ENCODE peak calls at places on chromosomes 5 and 9, in ten cellular contexts. U is amniotic epithelial cell; Q is M059J; Z is T47D; X is DMS53; I is caudate nucleus; G is ascending aorta; C is GM06990; S is effector memory CD8-positive, alpha-beta T cell; O is IMR-90. W is an unnamed sample.

GRCh38 chr5:129807162-129807814 is 59.4 kb downstream of the MINAR2 start:
- DNase-seq in U (no peak), Q (no peak), Z (no peak), X (no peak), I (no peak), G (no peak), C (no peak), S (no peak), O (no peak), W (no peak)

GRCh38 chr9:127778280-127779135 is at the start of gene SH2D3C:
- DNase-seq in U (no peak), Q (no peak), Z (no peak), X (no peak), I (no peak), G (no peak), C (peak), S (no peak), O (no peak), W (no peak)

GRCh38 chr9:5582835-5583195 is 46.1 kb upstream of the RIC1 start:
- DNase-seq in U (no peak), Q (peak), Z (no peak), X (no peak), I (no peak), G (no peak), C (peak), S (no peak), O (peak), W (peak)

GRCh38 chr5:1168751-1169607 is 32.4 kb upstream of the SLC6A19 start:
- DNase-seq in U (no peak), Q (no peak), Z (no peak), X (no peak), I (no peak), G (no peak), C (no peak), S (no peak), O (no peak), W (no peak)

GRCh38 chr9:21812945-21813568 is 10.6 kb downstream of the MTAP start:
- DNase-seq in U (peak), Q (peak), Z (peak), X (peak), I (peak), G (peak), C (peak), S (peak), O (peak), W (peak)

GRCh38 chr5:177311361-177311722 is 356 bp downstream of the MXD3 start:
- DNase-seq in U (no peak), Q (peak), Z (no peak), X (peak), I (no peak), G (no peak), C (no peak), S (no peak), O (no peak), W (no peak)

GRCh38 chr5:159775890-159776289 is 140.4 kb upstream of the ADRA1B start:
- DNase-seq in U (no peak), Q (peak), Z (no peak), X (no peak), I (no peak), G (no peak), C (no peak), S (no peak), O (peak), W (no peak)

GRCh38 chr9:130824616-130825015 is 10.4 kb upstream of the ABL1 start:
- DNase-seq in U (no peak), Q (no peak), Z (peak), X (no peak), I (no peak), G (no peak), C (no peak), S (no peak), O (no peak), W (peak)

GRCh38 chr5:176793736-176794135 is 16.6 kb upstream of the UNC5A start:
- DNase-seq in U (no peak), Q (peak), Z (no peak), X (no peak), I (no peak), G (no peak), C (no peak), S (no peak), O (no peak), W (no peak)

GRCh38 chr5:44440186-44440585 is 51.0 kb upstream of the FGF10 start:
- DNase-seq in U (no peak), Q (no peak), Z (no peak), X (no peak), I (no peak), G (no peak), C (no peak), S (no peak), O (no peak), W (no peak)

GRCh38 chr9:95409650-95410426 is 92.3 kb upstream of the FANCC start:
- DNase-seq in U (peak), Q (peak), Z (no peak), X (no peak), I (no peak), G (no peak), C (no peak), S (no peak), O (peak), W (peak)

GRCh38 chr9:104747565-104748358 is at the start of gene NIPSNAP3A:
- DNase-seq in U (peak), Q (peak), Z (peak), X (peak), I (peak), G (peak), C (peak), S (peak), O (peak), W (peak)

GRCh38 chr5:139760066-139761056 is 35.2 kb upstream of the PSD2 start:
- DNase-seq in U (peak), Q (peak), Z (no peak), X (no peak), I (no peak), G (no peak), C (no peak), S (no peak), O (peak), W (no peak)

GRCh38 chr5:179060116-179061008 is at the start of gene ZNF354C:
- DNase-seq in U (peak), Q (peak), Z (peak), X (no peak), I (peak), G (peak), C (peak), S (peak), O (peak), W (peak)

GRCh38 chr9:109355564-109356297 is 34.9 kb upstream of the EPB41L4B start:
- DNase-seq in U (no peak), Q (no peak), Z (no peak), X (peak), I (no peak), G (no peak), C (no peak), S (no peak), O (no peak), W (no peak)

GRCh38 chr5:158951951-158952545 is 147.7 kb downstream of the EBF1 start:
- DNase-seq in U (no peak), Q (no peak), Z (no peak), X (no peak), I (no peak), G (no peak), C (no peak), S (no peak), O (no peak), W (no peak)

GRCh38 chr9:91164724-91165520 is 196.8 kb downstream of the AUH start:
- DNase-seq in U (peak), Q (peak), Z (no peak), X (peak), I (no peak), G (peak), C (no peak), S (peak), O (peak), W (peak)

GRCh38 chr5:36614657-36615308 is 8.4 kb downstream of the SLC1A3 start:
- DNase-seq in U (peak), Q (no peak), Z (no peak), X (no peak), I (no peak), G (no peak), C (no peak), S (no peak), O (no peak), W (no peak)

GRCh38 chr5:14452685-14453084 is 128.9 kb upstream of the OTULINL start:
- DNase-seq in U (no peak), Q (no peak), Z (no peak), X (no peak), I (no peak), G (no peak), C (no peak), S (no peak), O (peak), W (peak)

GRCh38 chr5:135497971-135498661 is 37.6 kb downstream of the NEUROG1 start:
- DNase-seq in U (no peak), Q (peak), Z (no peak), X (peak), I (no peak), G (no peak), C (no peak), S (no peak), O (no peak), W (no peak)

GRCh38 chr9:84983749-84984148 is 314.2 kb downstream of the NTRK2 start:
- DNase-seq in U (no peak), Q (no peak), Z (no peak), X (no peak), I (no peak), G (no peak), C (no peak), S (no peak), O (no peak), W (no peak)

GRCh38 chr9:115923903-115924668 is 229.5 kb upstream of the PAPPA start:
- DNase-seq in U (peak), Q (peak), Z (no peak), X (no peak), I (no peak), G (no peak), C (no peak), S (no peak), O (peak), W (peak)

GRCh38 chr5:93916872-93917271 is 175.5 kb upstream of the POU5F2 start:
- DNase-seq in U (no peak), Q (no peak), Z (no peak), X (no peak), I (no peak), G (no peak), C (no peak), S (no peak), O (no peak), W (no peak)

GRCh38 chr5:1799110-1799601 is 481 bp downstream of the MRPL36 start:
- DNase-seq in U (no peak), Q (peak), Z (peak), X (peak), I (no peak), G (no peak), C (no peak), S (no peak), O (peak), W (peak)

GRCh38 chr5:153719324-153719723 is 228.9 kb downstream of the GRIA1 start:
- DNase-seq in U (no peak), Q (no peak), Z (no peak), X (no peak), I (no peak), G (no peak), C (no peak), S (no peak), O (no peak), W (no peak)

GRCh38 chr9:98168952-98169488 is 23.4 kb downstream of the CORO2A start:
- DNase-seq in U (peak), Q (peak), Z (no peak), X (no peak), I (no peak), G (no peak), C (peak), S (peak), O (peak), W (peak)

GRCh38 chr9:116905131-116905724 is 218.1 kb downstream of the TRIM32 start:
- DNase-seq in U (no peak), Q (no peak), Z (no peak), X (no peak), I (peak), G (no peak), C (no peak), S (no peak), O (no peak), W (no peak)

GRCh38 chr9:114430443-114430842 is 42.7 kb upstream of the AKNA start:
- DNase-seq in U (no peak), Q (peak), Z (no peak), X (peak), I (no peak), G (peak), C (no peak), S (no peak), O (no peak), W (no peak)

GRCh38 chr9:137244486-137245449 is 3.7 kb downstream of the TUBB4B start:
- DNase-seq in U (no peak), Q (no peak), Z (no peak), X (peak), I (no peak), G (no peak), C (no peak), S (no peak), O (no peak), W (no peak)

GRCh38 chr9:33081128-33081851 is 4.8 kb upstream of the SMU1 start:
- DNase-seq in U (peak), Q (peak), Z (peak), X (peak), I (peak), G (peak), C (peak), S (peak), O (peak), W (peak)

GRCh38 chr9:124284237-124284831 is 26.6 kb downstream of the NEK6 start:
- DNase-seq in U (no peak), Q (no peak), Z (no peak), X (peak), I (no peak), G (no peak), C (no peak), S (no peak), O (peak), W (no peak)

GRCh38 chr5:44884036-44884435 is 75.3 kb downstream of the MRPS30 start:
- DNase-seq in U (no peak), Q (no peak), Z (no peak), X (no peak), I (no peak), G (no peak), C (no peak), S (no peak), O (no peak), W (no peak)

GRCh38 chr9:130377612-130378011 is 67.1 kb upstream of the ASS1 start:
- DNase-seq in U (no peak), Q (no peak), Z (no peak), X (no peak), I (no peak), G (no peak), C (no peak), S (no peak), O (no peak), W (no peak)

GRCh38 chr5:143678148-143678906 is 133.6 kb upstream of the HMHB1 start:
- DNase-seq in U (no peak), Q (no peak), Z (no peak), X (no peak), I (no peak), G (no peak), C (no peak), S (no peak), O (no peak), W (no peak)

GRCh38 chr9:81497096-81497495 is 192.3 kb downstream of the TLE1 start:
- DNase-seq in U (peak), Q (no peak), Z (no peak), X (no peak), I (no peak), G (no peak), C (no peak), S (no peak), O (peak), W (peak)

GRCh38 chr5:569358-569867 is 42.7 kb upstream of the CEP72 start:
- DNase-seq in U (no peak), Q (no peak), Z (no peak), X (no peak), I (no peak), G (no peak), C (no peak), S (no peak), O (no peak), W (no peak)

GRCh38 chr5:194102-194501 is 2.8 kb downstream of the LRRC14B start:
- DNase-seq in U (no peak), Q (no peak), Z (no peak), X (no peak), I (no peak), G (no peak), C (no peak), S (no peak), O (no peak), W (no peak)

W was measured in iris pigment epithelial cell.